ENCODE peak calls at places on chromosomes 5 and 9, in ten cellular contexts. J is HepG2, Y is NB4, N is esophagus squamous epithelium, D is breast epithelium, U is IMR-90, W is sigmoid colon, A is A549, B is spleen, E is heart left ventricle. K is an unnamed sample.

GRCh38 chr5:586751-587285 is 25.3 kb upstream of the CEP72 start:
- DNase-seq in J (no peak), Y (no peak), N (no peak), D (no peak), U (no peak), W (peak), A (peak), B (no peak), E (no peak), K (peak)

GRCh38 chr9:3330792-3331420 is 194.9 kb downstream of the RFX3 start:
- DNase-seq in J (no peak), Y (no peak), N (no peak), D (no peak), U (peak), W (no peak), A (peak), B (no peak), E (no peak), K (no peak)

GRCh38 chr9:137057545-137057944 is 3.7 kb upstream of the ENTPD2 start:
- DNase-seq in J (no peak), Y (no peak), N (no peak), D (no peak), U (no peak), W (no peak), A (no peak), B (no peak), E (no peak), K (no peak)

GRCh38 chr5:33975846-33976245 is 8.6 kb downstream of the SLC45A2 start:
- DNase-seq in J (no peak), Y (no peak), N (no peak), D (no peak), U (peak), W (no peak), A (no peak), B (no peak), E (no peak), K (no peak)

GRCh38 chr9:76916231-76916630 is 10.3 kb upstream of the PRUNE2 start:
- DNase-seq in J (no peak), Y (no peak), N (no peak), D (no peak), U (no peak), W (no peak), A (no peak), B (no peak), E (no peak), K (no peak)

GRCh38 chr5:176732736-176733585 is 77.4 kb upstream of the UNC5A start:
- DNase-seq in J (no peak), Y (no peak), N (no peak), D (no peak), U (no peak), W (peak), A (no peak), B (peak), E (no peak), K (peak)

GRCh38 chr9:104915049-104915448 is 12.9 kb downstream of the ABCA1 start:
- DNase-seq in J (no peak), Y (no peak), N (no peak), D (no peak), U (no peak), W (no peak), A (no peak), B (no peak), E (peak), K (no peak)

GRCh38 chr5:62450259-62450658 is 37.7 kb downstream of the IPO11 start:
- DNase-seq in J (no peak), Y (no peak), N (no peak), D (no peak), U (peak), W (no peak), A (no peak), B (no peak), E (no peak), K (no peak)

GRCh38 chr9:129933215-129933614 is 98.0 kb downstream of the USP20 start:
- DNase-seq in J (no peak), Y (no peak), N (no peak), D (no peak), U (no peak), W (no peak), A (no peak), B (no peak), E (no peak), K (no peak)

GRCh38 chr9:134032456-134033222 is 7.4 kb downstream of the BRD3OS start:
- DNase-seq in J (no peak), Y (no peak), N (no peak), D (no peak), U (no peak), W (peak), A (no peak), B (peak), E (no peak), K (no peak)

GRCh38 chr5:142398719-142399034 is 73.9 kb upstream of the SPRY4 start:
- DNase-seq in J (peak), Y (no peak), N (no peak), D (no peak), U (no peak), W (no peak), A (no peak), B (no peak), E (peak), K (no peak)

GRCh38 chr9:109411818-109412352 is 86.2 kb downstream of the PTPN3 start:
- DNase-seq in J (no peak), Y (peak), N (no peak), D (no peak), U (peak), W (no peak), A (peak), B (no peak), E (no peak), K (no peak)

GRCh38 chr5:64654184-64654938 is 35.9 kb upstream of the SHISAL2B start:
- DNase-seq in J (peak), Y (no peak), N (no peak), D (no peak), U (no peak), W (no peak), A (no peak), B (no peak), E (no peak), K (no peak)

GRCh38 chr5:96036301-96036700 is 74.7 kb upstream of the ELL2 start:
- DNase-seq in J (no peak), Y (no peak), N (no peak), D (no peak), U (no peak), W (no peak), A (no peak), B (no peak), E (no peak), K (no peak)

GRCh38 chr5:127517110-127517479 is 345 bp upstream of the PRRC1 start:
- DNase-seq in J (peak), Y (no peak), N (no peak), D (no peak), U (peak), W (peak), A (peak), B (no peak), E (no peak), K (no peak)

GRCh38 chr5:172973931-172974330 is 9.6 kb upstream of the ATP6V0E1 start:
- DNase-seq in J (no peak), Y (no peak), N (no peak), D (no peak), U (peak), W (no peak), A (no peak), B (no peak), E (no peak), K (no peak)

GRCh38 chr5:1831677-1832313 is 30.6 kb downstream of the NDUFS6 start:
- DNase-seq in J (no peak), Y (no peak), N (no peak), D (no peak), U (no peak), W (no peak), A (no peak), B (peak), E (no peak), K (no peak)

GRCh38 chr5:169904059-169904458 is 76.2 kb downstream of the INSYN2B start:
- DNase-seq in J (no peak), Y (peak), N (no peak), D (no peak), U (peak), W (no peak), A (no peak), B (no peak), E (no peak), K (no peak)

GRCh38 chr9:133604214-133604613 is 5.0 kb downstream of the FAM163B start:
- DNase-seq in J (peak), Y (peak), N (no peak), D (no peak), U (no peak), W (no peak), A (no peak), B (no peak), E (no peak), K (no peak)

GRCh38 chr9:31335529-31336234 is 1048.8 kb upstream of the ACO1 start:
- DNase-seq in J (no peak), Y (no peak), N (no peak), D (no peak), U (no peak), W (no peak), A (no peak), B (no peak), E (no peak), K (no peak)

GRCh38 chr9:31336841-31337240 is 1047.6 kb upstream of the ACO1 start:
- DNase-seq in J (no peak), Y (no peak), N (no peak), D (no peak), U (no peak), W (no peak), A (no peak), B (no peak), E (no peak), K (no peak)

GRCh38 chr9:31336391-31336790 is 1048.1 kb upstream of the ACO1 start:
- DNase-seq in J (no peak), Y (no peak), N (no peak), D (no peak), U (no peak), W (no peak), A (no peak), B (no peak), E (no peak), K (no peak)

DNA sequence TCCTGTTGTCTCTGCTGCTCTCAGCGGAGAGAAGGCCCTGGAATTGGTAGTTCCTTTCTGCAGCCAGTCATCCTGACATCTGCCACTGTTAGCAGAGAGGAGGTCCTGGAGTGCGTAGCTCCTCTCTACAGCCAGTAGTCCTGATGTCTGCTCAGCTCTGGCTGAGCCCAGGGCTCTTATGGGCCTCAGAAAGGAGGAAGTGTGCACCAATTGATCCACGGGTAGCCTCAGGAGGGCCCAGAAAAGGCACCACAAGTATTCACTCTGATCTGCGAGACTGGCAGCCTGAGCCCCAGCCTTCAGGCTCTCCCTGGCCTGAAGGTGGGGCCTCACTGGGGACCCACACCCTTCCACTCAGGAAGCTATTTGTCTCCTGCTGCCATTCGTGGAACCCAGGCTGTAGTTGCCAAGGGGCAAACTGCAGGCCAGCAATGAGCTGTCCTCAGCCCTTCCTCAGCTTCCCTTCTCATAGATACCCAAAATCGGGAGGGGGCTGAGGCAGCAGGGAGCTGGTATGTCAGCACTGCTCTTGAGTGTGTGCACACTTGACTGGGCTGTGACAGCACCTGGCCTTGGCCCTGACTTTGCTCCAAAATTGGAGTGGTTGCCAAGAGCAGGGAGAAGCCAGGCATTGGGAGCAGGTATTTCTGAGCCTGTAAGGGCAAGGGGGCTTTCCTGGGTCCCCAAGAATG is 1049.5 kb upstream of the ACO1 start:
- DNase-seq in J (no peak), Y (peak), N (no peak), D (no peak), U (no peak), W (no peak), A (no peak), B (no peak), E (no peak), K (no peak)
- H3K4me3 ChIP-seq in J (no peak), Y (no peak), N (no peak), D (no peak), U (no peak), W (no peak), A (no peak), B (no peak), E (no peak), K (no peak)

DNA sequence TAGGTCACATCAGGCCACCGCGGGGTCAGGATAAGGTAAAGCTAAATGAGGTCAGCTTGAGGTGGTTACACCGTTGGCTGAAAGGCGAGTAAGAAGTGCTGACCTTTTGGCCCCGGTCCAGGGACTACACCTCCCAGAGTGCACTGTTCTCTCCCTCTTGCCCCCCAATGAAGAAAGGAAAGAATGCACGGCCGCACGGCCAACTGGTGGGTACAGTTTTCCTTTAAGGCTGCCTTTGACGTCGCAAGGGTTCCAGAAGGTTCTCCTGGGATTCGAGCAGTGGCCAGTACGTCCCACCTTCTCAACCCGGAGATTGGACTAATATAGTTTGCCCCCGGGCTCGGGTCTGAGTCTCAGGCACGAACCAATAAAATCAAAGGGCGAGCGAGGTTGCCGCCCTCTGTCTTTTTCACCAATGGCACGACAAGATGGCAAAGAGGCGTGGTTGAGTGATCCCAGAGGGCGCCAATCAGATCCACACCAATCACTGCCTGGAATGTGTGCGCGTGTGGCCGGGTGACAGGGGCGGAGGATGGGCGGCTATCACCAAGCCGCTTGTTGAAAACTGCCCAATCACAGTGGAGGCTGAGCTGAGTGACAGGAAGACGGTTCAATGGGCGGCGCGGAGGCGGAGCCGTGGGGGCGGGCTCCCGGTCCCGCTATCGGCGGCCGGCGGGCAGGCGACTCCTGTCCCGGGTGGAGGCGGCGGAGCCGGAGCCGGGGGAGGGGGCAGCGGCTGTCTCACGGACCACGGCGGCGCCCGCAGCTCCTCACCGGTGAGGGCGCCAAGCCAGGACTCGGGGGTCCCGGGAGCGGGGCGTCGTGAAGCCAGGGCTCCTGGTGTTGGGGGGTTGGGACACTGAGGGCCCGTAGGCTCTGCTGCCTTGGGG is at the start of gene DNAJB5:
- DNase-seq in J (peak), Y (peak), N (peak), D (peak), U (peak), W (peak), A (peak), B (peak), E (peak), K (peak)
- TF ChIP-seq POLR2A in J (no peak), Y (peak), N (peak), D (peak), U (peak), W (peak), A (peak), B (peak), E (peak), K (peak)

GRCh38 chr9:96854877-96855273 is 561 bp upstream of the ZNF782 start:
- DNase-seq in J (no peak), Y (no peak), N (no peak), D (no peak), U (no peak), W (no peak), A (no peak), B (no peak), E (no peak), K (no peak)

GRCh38 chr9:96858670-96859069 is 4.4 kb upstream of the ZNF782 start:
- DNase-seq in J (peak), Y (no peak), N (no peak), D (no peak), U (no peak), W (no peak), A (no peak), B (no peak), E (no peak), K (no peak)

GRCh38 chr9:96858018-96858573 is 3.8 kb upstream of the ZNF782 start:
- DNase-seq in J (peak), Y (no peak), N (no peak), D (no peak), U (peak), W (no peak), A (no peak), B (no peak), E (no peak), K (no peak)

GRCh38 chr9:96856363-96857286 is 2.3 kb upstream of the ZNF782 start:
- DNase-seq in J (peak), Y (peak), N (no peak), D (no peak), U (peak), W (no peak), A (no peak), B (peak), E (peak), K (no peak)

GRCh38 chr9:96859461-96860198 is 5.3 kb upstream of the ZNF782 start:
- DNase-seq in J (no peak), Y (no peak), N (no peak), D (no peak), U (peak), W (no peak), A (no peak), B (no peak), E (no peak), K (no peak)
- H3K4me3 ChIP-seq in J (no peak), Y (no peak), N (no peak), D (no peak), U (no peak), W (no peak), A (no peak), B (no peak), E (no peak), K (no peak)

GRCh38 chr5:11958321-11958720 is 54.1 kb upstream of the CTNND2 start:
- DNase-seq in J (no peak), Y (no peak), N (no peak), D (no peak), U (no peak), W (no peak), A (no peak), B (no peak), E (no peak), K (no peak)

DNA sequence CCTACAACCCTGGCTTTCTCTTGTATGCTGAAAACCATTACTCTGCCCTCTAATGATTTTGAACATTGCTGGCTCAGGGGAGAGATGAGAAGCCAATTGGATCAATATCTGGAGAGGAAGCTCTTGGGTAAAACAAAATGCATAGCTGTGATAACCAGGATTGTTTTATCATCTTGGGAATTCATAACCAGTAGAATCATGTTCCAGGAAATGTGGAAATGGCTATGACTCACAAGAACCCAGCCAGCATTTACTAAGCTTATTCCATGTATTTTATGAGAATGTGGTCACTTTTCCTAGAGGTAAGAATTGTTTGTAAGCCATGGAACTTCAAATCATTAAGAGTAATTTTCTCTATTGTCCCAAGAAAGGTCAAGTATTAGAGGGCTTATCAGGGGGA is 51.1 kb upstream of the CTNND2 start:
- DNase-seq in J (no peak), Y (no peak), N (no peak), D (no peak), U (no peak), W (no peak), A (no peak), B (no peak), E (no peak), K (no peak)
- TF ChIP-seq POLR2A in J (no peak), Y (no peak), N (no peak), D (no peak), U (no peak), W (no peak), A (no peak), B (no peak), E (no peak), K (no peak)